ENCODE peak calls at places on chromosomes 1 and 21, in nine cellular contexts. C, J, T, X, B, P, R, K and Y are unnamed samples.

GRCh38 chr1:230047114-230047865 is 19.7 kb upstream of the GALNT2 start:
- DNase-seq in R (no peak), B (no peak), K (no peak), C (no peak), X (no peak), P (no peak), T (no peak), J (no peak), Y (no peak)

GRCh38 chr1:29893806-29894205 is 657.5 kb downstream of the PTPRU start:
- DNase-seq in B (no peak), C (no peak), R (no peak), T (no peak), J (no peak), P (no peak), X (no peak), K (no peak), Y (no peak)

GRCh38 chr1:108346137-108346536 is 102.3 kb upstream of the NBPF4 start:
- DNase-seq in J (no peak), T (no peak), C (no peak), R (no peak), B (no peak), X (no peak), P (no peak), K (no peak), Y (no peak)

GRCh38 chr1:2322593-2323295 is 68.6 kb downstream of the MORN1 start:
- DNase-seq in R (no peak), K (no peak), P (peak), C (no peak), J (no peak), X (no peak), T (no peak), B (no peak), Y (no peak)

GRCh38 chr1:169795687-169796086 is 980 bp upstream of the METTL18 start:
- DNase-seq in K (no peak), B (no peak), R (no peak), T (no peak), C (no peak), J (no peak), P (no peak), X (no peak), Y (no peak)

GRCh38 chr21:37520801-37521200 is 154.2 kb downstream of the DYRK1A start:
- DNase-seq in X (no peak), P (no peak), J (no peak), K (no peak), C (no peak), B (no peak), T (no peak), R (no peak), Y (no peak)

GRCh38 chr1:9536301-9536700 is 3.0 kb upstream of the SLC25A33 start:
- DNase-seq in B (no peak), P (no peak), X (no peak), T (no peak), J (no peak), R (no peak), C (no peak), K (no peak), Y (no peak)

GRCh38 chr1:10080523-10080922 is 47.8 kb downstream of the UBE4B start:
- DNase-seq in B (no peak), R (no peak), T (no peak), J (no peak), K (no peak), C (no peak), P (no peak), X (no peak), Y (no peak)

GRCh38 chr21:40563845-40564717 is 282.9 kb downstream of the DSCAM start:
- DNase-seq in K (no peak), T (no peak), B (peak), J (no peak), P (no peak), X (no peak), C (no peak), R (no peak), Y (no peak)

GRCh38 chr1:225474439-225474985 is 46.7 kb upstream of the LBR start:
- DNase-seq in R (no peak), T (no peak), C (no peak), K (no peak), P (no peak), J (no peak), B (no peak), X (no peak), Y (no peak)

GRCh38 chr1:53334781-53335180 is 6.9 kb upstream of the LRP8 start:
- DNase-seq in C (no peak), P (no peak), R (no peak), B (no peak), K (no peak), J (no peak), X (no peak), T (no peak), Y (peak)

GRCh38 chr1:196148367-196148970 is 459.8 kb downstream of the KCNT2 start:
- DNase-seq in P (no peak), B (no peak), C (no peak), T (no peak), K (no peak), X (peak), R (no peak), J (no peak), Y (no peak)

GRCh38 chr1:89907669-89908293 is 86.9 kb downstream of the LRRC8D start:
- DNase-seq in T (no peak), B (no peak), C (no peak), X (peak), K (no peak), J (no peak), P (no peak), R (no peak), Y (no peak)

GRCh38 chr1:52365091-52365745 is 787 bp downstream of the CC2D1B start:
- DNase-seq in T (no peak), J (peak), R (peak), C (no peak), B (peak), K (no peak), P (peak), X (peak), Y (peak)

GRCh38 chr1:22364764-22365163 is 86.9 kb upstream of the ZBTB40 start:
- DNase-seq in R (no peak), C (no peak), B (no peak), P (no peak), X (no peak), T (no peak), K (no peak), J (no peak), Y (no peak)